ENCODE peak calls at places on chromosomes 12 and 14, in five cellular contexts. C is keratinocyte, Y is neural progenitor cell, J is fibroblast of lung, U is SK-N-MC. S is an unnamed sample.

GRCh38 chr14:105465209-105466031 is 9.2 kb upstream of the CRIP2 start:
- DNase-seq in C (no peak), Y (no peak), J (peak), U (no peak), S (peak)

GRCh38 chr12:123761841-123762714 is at the start of gene DNAH10:
- DNase-seq in C (no peak), Y (peak), J (peak), U (no peak), S (peak)

GRCh38 chr14:57833304-57833703 is 32.6 kb downstream of the SLC35F4 start:
- DNase-seq in C (peak), Y (no peak), J (peak), U (no peak), S (peak)

GRCh38 chr12:46124848-46125619 is 134.7 kb upstream of the SCAF11 start:
- DNase-seq in C (peak), Y (peak), J (peak), U (peak), S (peak)

GRCh38 chr14:72736791-72737559 is 156.9 kb downstream of the DPF3 start:
- DNase-seq in C (no peak), Y (no peak), J (peak), U (peak), S (no peak)

GRCh38 chr12:69685810-69686209 is 13.3 kb downstream of the BEST3 start:
- DNase-seq in C (peak), Y (no peak), J (peak), U (no peak), S (no peak)

GRCh38 chr14:76514599-76514998 is 138.7 kb downstream of the ESRRB start:
- DNase-seq in C (peak), Y (no peak), J (peak), U (peak), S (peak)

GRCh38 chr14:58666737-58667136 is 29.0 kb downstream of the DACT1 start:
- DNase-seq in C (no peak), Y (no peak), J (no peak), U (no peak), S (no peak)

GRCh38 chr14:58428011-58428807 is 690 bp downstream of the KIAA0586 start:
- DNase-seq in C (no peak), Y (peak), J (peak), U (peak), S (peak)

GRCh38 chr12:105522166-105522825 is 191.8 kb downstream of the C12orf75 start:
- DNase-seq in C (no peak), Y (no peak), J (peak), U (no peak), S (no peak)

GRCh38 chr12:65362231-65362630 is 83.7 kb downstream of the MSRB3 start:
- DNase-seq in C (no peak), Y (no peak), J (peak), U (no peak), S (no peak)

GRCh38 chr12:61891632-61892031 is 368.6 kb upstream of the USP15 start:
- DNase-seq in C (no peak), Y (no peak), J (no peak), U (no peak), S (no peak)

GRCh38 chr14:96194657-96195431 is 9.8 kb upstream of the BDKRB2 start:
- DNase-seq in C (no peak), Y (no peak), J (peak), U (no peak), S (no peak)

GRCh38 chr14:71824816-71825215 is 107.4 kb upstream of the RGS6 start:
- DNase-seq in C (no peak), Y (no peak), J (no peak), U (no peak), S (no peak)

GRCh38 chr14:103514596-103515421 is 7.8 kb downstream of the CKB start:
- DNase-seq in C (no peak), Y (no peak), J (no peak), U (no peak), S (no peak)

GRCh38 chr14:59195898-59196297 is 7.4 kb downstream of the DAAM1 start:
- DNase-seq in C (no peak), Y (no peak), J (no peak), U (no peak), S (no peak)

GRCh38 chr12:117096643-117097042 is 2.6 kb downstream of the TESC start:
- DNase-seq in C (no peak), Y (no peak), J (no peak), U (no peak), S (no peak)

GRCh38 chr14:82070040-82070439 is 536.4 kb upstream of the SEL1L start:
- DNase-seq in C (no peak), Y (no peak), J (no peak), U (no peak), S (no peak)

GRCh38 chr14:64971890-64972785 is at the start of gene RAB15:
- DNase-seq in C (no peak), Y (peak), J (peak), U (no peak), S (peak)

GRCh38 chr14:103547455-103547940 is 15.0 kb downstream of the BAG5 start:
- DNase-seq in C (no peak), Y (no peak), J (no peak), U (no peak), S (no peak)

GRCh38 chr14:93016275-93016845 is 93.4 kb downstream of the CHGA start:
- DNase-seq in C (no peak), Y (no peak), J (no peak), U (no peak), S (no peak)

GRCh38 chr12:47903927-47904646 is 707 bp downstream of the VDR start:
- DNase-seq in C (no peak), Y (no peak), J (peak), U (no peak), S (peak)

GRCh38 chr14:67971627-67972625 is 152.3 kb downstream of the RAD51B start:
- DNase-seq in C (peak), Y (no peak), J (peak), U (no peak), S (no peak)

GRCh38 chr12:68119724-68120211 is 39.8 kb downstream of the IFNG start:
- DNase-seq in C (no peak), Y (no peak), J (peak), U (no peak), S (no peak)

GRCh38 chr12:26846419-26846818 is 13.4 kb upstream of the ITPR2 start:
- DNase-seq in C (no peak), Y (no peak), J (no peak), U (no peak), S (no peak)

GRCh38 chr12:82359115-82359478 is 768 bp downstream of the METTL25 start:
- DNase-seq in C (no peak), Y (peak), J (peak), U (no peak), S (no peak)

GRCh38 chr14:98912655-98913054 is 359.3 kb downstream of the BCL11B start:
- DNase-seq in C (no peak), Y (no peak), J (no peak), U (no peak), S (no peak)

GRCh38 chr14:99701260-99701659 is 17.2 kb downstream of the CYP46A1 start:
- DNase-seq in C (no peak), Y (no peak), J (no peak), U (no peak), S (no peak)

GRCh38 chr14:100691395-100692025 is 35.2 kb upstream of the DLK1 start:
- DNase-seq in C (no peak), Y (no peak), J (no peak), U (no peak), S (peak)

GRCh38 chr12:95214466-95214865 is 2.8 kb downstream of the FGD6 start:
- DNase-seq in C (no peak), Y (no peak), J (no peak), U (no peak), S (no peak)

GRCh38 chr14:53978194-53978593 is 21.6 kb upstream of the BMP4 start:
- DNase-seq in C (no peak), Y (no peak), J (no peak), U (no peak), S (no peak)

GRCh38 chr12:124337628-124338027 is 42.7 kb downstream of the RFLNA start:
- DNase-seq in C (no peak), Y (no peak), J (no peak), U (no peak), S (no peak)

GRCh38 chr12:102167821-102168605 is 29.6 kb downstream of the PMCH start:
- DNase-seq in C (no peak), Y (no peak), J (peak), U (no peak), S (no peak)

DNA sequence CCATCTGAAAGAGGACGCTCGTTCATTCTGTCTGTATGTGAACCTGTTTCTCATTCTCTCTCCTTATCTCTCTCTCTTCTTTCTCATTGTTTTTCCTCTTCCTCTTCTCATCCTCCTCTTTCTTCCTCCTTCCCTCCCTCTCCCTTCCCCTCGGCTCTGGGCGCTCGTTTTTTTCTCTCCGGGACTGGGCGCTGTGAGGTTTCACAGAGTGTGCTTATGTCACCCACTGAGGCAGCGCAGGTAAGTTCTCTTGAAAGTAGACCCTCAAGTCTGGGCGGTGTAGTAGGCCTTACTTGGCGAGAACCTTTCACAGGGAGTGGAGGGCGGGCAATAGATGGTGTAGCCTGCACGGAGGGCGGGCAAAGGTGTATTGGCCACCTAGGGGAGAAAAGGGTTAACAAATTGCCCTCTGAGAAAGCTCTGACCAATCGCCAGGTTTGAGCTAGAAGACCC is 4.5 kb upstream of the SIX1 start:
- DNase-seq in C (no peak), Y (peak), J (no peak), U (no peak), S (no peak)
- TF ChIP-seq EZH2 in C (no peak), Y (peak), J (no peak), U (no peak), S (no peak)

GRCh38 chr12:89642959-89643358 is 65.7 kb downstream of the ATP2B1 start:
- DNase-seq in C (no peak), Y (no peak), J (no peak), U (no peak), S (no peak)
- H3K4me3 ChIP-seq in C (no peak), Y (no peak), J (no peak), U (no peak), S (no peak)

GRCh38 chr14:89654998-89655397 is 238.0 kb upstream of the FOXN3 start:
- DNase-seq in C (no peak), Y (no peak), J (peak), U (no peak), S (no peak)

GRCh38 chr14:89648924-89649323 is 231.9 kb upstream of the FOXN3 start:
- DNase-seq in C (no peak), Y (no peak), J (no peak), U (no peak), S (no peak)

GRCh38 chr14:89650077-89650978 is 233.3 kb upstream of the FOXN3 start:
- DNase-seq in C (no peak), Y (no peak), J (peak), U (no peak), S (no peak)

GRCh38 chr14:89652352-89652751 is 235.3 kb upstream of the FOXN3 start:
- DNase-seq in C (no peak), Y (no peak), J (no peak), U (no peak), S (no peak)

GRCh38 chr14:89651805-89652204 is 234.8 kb upstream of the FOXN3 start:
- DNase-seq in C (no peak), Y (no peak), J (no peak), U (no peak), S (no peak)
- TF ChIP-seq EZH2 in C (no peak), Y (no peak), J (no peak), U (no peak), S (no peak)

DNA sequence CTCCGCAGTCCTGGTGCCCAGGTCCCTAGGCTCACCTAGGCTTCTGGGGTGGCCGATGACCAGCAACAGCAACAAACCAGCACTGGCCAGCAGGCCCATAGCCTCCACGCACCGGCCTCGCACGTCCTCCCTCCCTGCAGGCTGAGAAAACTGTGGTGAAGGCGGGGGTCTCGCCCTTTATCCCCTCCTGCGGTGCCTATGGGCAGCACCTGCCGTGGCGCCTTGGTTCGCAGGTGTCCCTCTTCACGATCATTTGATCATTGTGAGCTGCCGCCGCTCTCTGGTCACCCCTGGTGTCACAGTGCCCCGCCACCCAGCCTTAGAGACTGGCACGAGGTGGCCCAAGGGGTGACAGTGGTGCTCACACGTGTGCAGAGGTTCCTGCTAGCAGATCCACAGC is at the start of gene OVCH1:
- DNase-seq in C (no peak), Y (no peak), J (no peak), U (no peak), S (no peak)
- H3K4me3 ChIP-seq in C (no peak), Y (no peak), J (no peak), U (no peak), S (no peak)

GRCh38 chr14:77616454-77617229 is at the start of gene SPTLC2:
- DNase-seq in C (peak), Y (peak), J (peak), U (peak), S (peak)
- TF ChIP-seq EZH2 in C (no peak), Y (peak), J (no peak), U (no peak), S (no peak)

GRCh38 chr14:21213652-21214051 is 55.6 kb downstream of the HNRNPC start:
- DNase-seq in C (no peak), Y (no peak), J (no peak), U (no peak), S (no peak)
- H3K4me3 ChIP-seq in C (no peak), Y (no peak), J (no peak), U (no peak), S (no peak)

GRCh38 chr12:54047160-54047963 is 6.3 kb upstream of the HOXC4 start:
- DNase-seq in C (no peak), Y (peak), J (no peak), U (no peak), S (no peak)
- TF ChIP-seq EZH2 in C (no peak), Y (peak), J (peak), U (no peak), S (no peak)

GRCh38 chr12:54024127-54024526 is 4.1 kb upstream of the HOXC6 start:
- DNase-seq in C (no peak), Y (peak), J (no peak), U (no peak), S (no peak)
- H3K4me3 ChIP-seq in C (no peak), Y (no peak), J (no peak), U (peak), S (no peak)

GRCh38 chr14:37592288-37593274 is 2.5 kb downstream of the FOXA1 start:
- DNase-seq in C (no peak), Y (peak), J (no peak), U (no peak), S (no peak)

GRCh38 chr14:37595809-37596595 is 573 bp downstream of the TTC6 start:
- DNase-seq in C (peak), Y (peak), J (peak), U (no peak), S (no peak)

GRCh38 chr14:37593496-37594237 is 1.4 kb downstream of the FOXA1 start:
- DNase-seq in C (no peak), Y (no peak), J (no peak), U (no peak), S (no peak)

GRCh38 chr14:37594916-37595808 is at the start of the genes FOXA1 and TTC6:
- DNase-seq in C (no peak), Y (peak), J (peak), U (no peak), S (peak)

DNA sequence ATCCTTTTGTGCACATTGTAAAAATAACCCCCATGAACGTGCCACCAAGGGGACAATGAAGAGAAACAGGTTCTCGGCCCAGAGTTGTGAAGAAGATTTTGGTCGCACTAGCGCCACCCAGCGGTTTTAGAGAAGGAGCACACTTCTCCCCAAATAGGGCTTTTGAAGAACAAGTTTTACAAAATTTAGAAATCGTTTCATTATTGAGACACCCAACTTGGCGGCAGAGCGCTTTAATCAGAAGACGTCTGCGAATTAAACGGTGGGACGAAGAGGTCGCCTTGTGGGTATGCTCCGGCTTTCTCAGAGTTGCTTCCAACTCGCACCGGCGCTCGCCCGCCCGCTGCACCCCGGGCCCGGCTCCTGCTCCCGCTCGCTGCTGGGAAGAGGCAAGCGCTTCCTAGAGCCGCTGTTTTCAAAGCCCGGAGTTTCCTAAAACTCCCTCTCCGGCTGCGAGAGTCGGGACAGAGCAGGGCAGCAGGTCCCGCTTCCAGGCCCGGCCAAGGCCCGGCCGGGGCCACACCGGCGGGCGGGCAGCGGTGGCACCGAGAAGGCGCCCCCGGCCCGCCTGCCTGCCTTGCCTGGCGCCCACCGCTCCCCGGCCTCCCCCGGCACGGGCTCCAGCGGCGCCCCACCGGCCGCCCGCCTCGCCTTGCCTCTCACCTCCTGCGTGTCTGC is 672 bp downstream of the FOXA1 start:
- DNase-seq in C (peak), Y (peak), J (peak), U (peak), S (peak)
- TF ChIP-seq EZH2 in C (no peak), Y (peak), J (peak), U (no peak), S (peak)

GRCh38 chr12:7103837-7104236 is 5.2 kb downstream of the C1RL start:
- DNase-seq in C (no peak), Y (no peak), J (no peak), U (no peak), S (no peak)
- H3K4me3 ChIP-seq in C (no peak), Y (no peak), J (no peak), U (no peak), S (no peak)

S was measured in A673.